ENCODE peak calls at places on chromosomes 3 and 15, in eight cellular contexts. R, E, O, F, U, Z, X and W are unnamed samples. For H3K27me3, the result is how much of the 10 kb centered on the place peaks cover.

GRCh38 chr3:42175841-42176240 is 84.7 kb downstream of the TRAK1 start:
- DNase-seq in O (no peak), X (no peak), R (no peak), U (no peak), Z (no peak), F (no peak), E (no peak), W (no peak)

GRCh38 chr15:82531496-82532382 is 8.5 kb downstream of the RPS17 start:
- DNase-seq in E (no peak), Z (no peak), O (no peak), F (no peak), U (no peak), R (no peak), X (no peak), W (peak)

GRCh38 chr3:71428841-71429609 is 154.5 kb downstream of the FOXP1 start:
- DNase-seq in E (no peak), R (peak), O (no peak), F (no peak), X (no peak), Z (no peak), U (no peak), W (peak)

GRCh38 chr3:192284443-192285072 is 442.8 kb downstream of the FGF12 start:
- DNase-seq in U (no peak), R (no peak), Z (no peak), X (no peak), E (no peak), O (no peak), F (no peak), W (no peak)

GRCh38 chr3:7469866-7470265 is 609.0 kb downstream of the GRM7 start:
- DNase-seq in R (no peak), U (no peak), F (no peak), E (no peak), Z (no peak), X (no peak), O (no peak), W (no peak)

GRCh38 chr3:15681668-15682067 is 80.1 kb downstream of the BTD start:
- DNase-seq in X (no peak), O (no peak), E (no peak), U (no peak), Z (no peak), F (no peak), R (no peak), W (no peak)

GRCh38 chr15:39363761-39364586 is 216.9 kb upstream of the THBS1 start:
- DNase-seq in O (no peak), U (no peak), X (no peak), E (no peak), R (peak), Z (no peak), F (no peak), W (no peak)

GRCh38 chr3:162777118-162777517 is 1280.5 kb downstream of the OTOL1 start:
- DNase-seq in R (no peak), E (no peak), X (no peak), O (no peak), F (no peak), U (no peak), Z (no peak), W (no peak)

GRCh38 chr15:44029003-44029402 is 166.1 kb downstream of the FRMD5 start:
- DNase-seq in O (no peak), X (no peak), F (no peak), E (no peak), Z (no peak), U (no peak), R (no peak), W (no peak)

GRCh38 chr3:140015741-140016140 is 80.8 kb downstream of the CLSTN2 start:
- DNase-seq in E (no peak), Z (no peak), X (no peak), U (peak), O (no peak), R (no peak), F (no peak), W (no peak)

GRCh38 chr15:96346409-96346808 is 15.9 kb downstream of the NR2F2 start:
- DNase-seq in O (no peak), U (no peak), Z (no peak), X (no peak), F (no peak), E (no peak), R (peak), W (no peak)
- H3K27me3 ChIP-seq in O (half or more), U (under half), Z (under half), X (under half), F (under half), E (under half), R (under half), W (under half)

GRCh38 chr15:78004919-78005634 is 72.4 kb downstream of the TBC1D2B start:
- DNase-seq in X (peak), R (peak), F (peak), E (peak), Z (peak), U (no peak), O (peak), W (peak)
- TF ChIP-seq CTCF in X (no peak), R (peak), F (peak), E (no peak), Z (peak), U (peak), O (peak), W (no peak)

DNA sequence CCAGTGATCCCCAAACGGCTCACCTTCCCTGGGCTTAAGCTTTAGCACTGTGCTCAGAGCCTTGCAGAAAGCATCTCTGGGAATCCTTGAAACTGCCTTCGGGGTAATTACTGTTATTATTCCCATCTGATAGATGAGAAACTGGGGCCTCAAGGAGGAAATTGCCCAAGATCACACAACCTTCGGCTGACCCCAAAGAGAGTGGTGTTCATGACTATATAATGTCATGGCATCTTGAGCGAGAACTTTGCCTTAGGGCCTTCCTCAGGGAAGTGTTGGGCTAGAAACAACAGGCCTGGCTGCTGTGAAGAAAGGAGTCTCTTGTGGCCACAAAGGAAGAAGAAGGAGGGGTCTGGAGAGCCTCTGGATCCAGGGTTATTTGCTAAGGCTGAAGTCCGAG is 388.7 kb upstream of the CFAP20DC start:
- DNase-seq in E (no peak), O (no peak), F (no peak), X (no peak), Z (no peak), U (no peak), R (no peak), W (no peak)
- H3K27me3 ChIP-seq in E (under half), O (under half), F (under half), X (under half), Z (under half), U (under half), R (under half), W (under half)

GRCh38 chr3:132180337-132180791 is 136.8 kb upstream of the ACP3 start:
- DNase-seq in O (no peak), F (peak), E (no peak), Z (peak), U (no peak), R (peak), X (no peak), W (no peak)

DNA sequence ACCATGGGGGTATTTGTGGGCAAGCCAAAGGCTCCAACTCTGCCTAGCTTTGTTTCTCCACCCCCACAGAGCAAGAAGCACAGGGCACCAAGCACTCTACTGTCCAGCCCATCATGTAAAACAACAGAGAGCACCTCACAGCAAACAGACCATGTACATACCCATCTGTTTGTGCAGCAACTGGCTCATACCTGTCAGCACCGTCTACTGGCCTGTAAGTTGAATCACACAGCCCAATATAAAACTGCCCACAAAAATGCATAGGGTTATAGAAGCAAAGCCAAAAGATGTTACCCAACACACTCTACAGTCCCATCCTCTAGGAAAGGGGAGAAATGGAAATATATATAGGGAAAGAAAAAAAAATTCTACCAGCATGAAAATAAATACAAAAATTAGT is 139.7 kb upstream of the CPNE4 start:
- DNase-seq in F (no peak), Z (no peak), E (no peak), O (no peak), X (no peak), R (no peak), U (no peak), W (no peak)
- TF ChIP-seq CTCF in F (no peak), Z (no peak), E (no peak), O (no peak), X (no peak), R (no peak), U (no peak), W (no peak)

DNA sequence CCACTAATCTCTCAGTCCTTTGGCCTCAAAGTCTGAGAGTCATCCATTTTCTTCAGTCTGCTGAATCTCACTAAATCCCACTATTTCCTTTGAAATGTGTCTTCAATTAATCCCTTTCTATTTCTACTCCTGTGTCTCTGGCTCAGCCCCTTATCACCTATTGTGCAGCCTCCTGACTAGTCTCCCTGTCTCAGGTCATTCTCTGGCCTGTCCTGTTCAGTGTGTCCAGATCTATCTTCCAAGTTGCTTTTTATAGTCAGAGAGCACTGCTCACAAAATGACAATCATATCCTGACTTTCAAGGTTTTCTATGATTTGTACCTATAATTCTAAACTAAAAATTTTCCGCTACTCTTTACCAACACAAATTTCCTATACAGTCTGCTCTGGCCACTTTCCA is 7.6 kb downstream of the ROPN1 start:
- DNase-seq in O (no peak), X (no peak), E (no peak), U (no peak), F (no peak), Z (no peak), R (no peak), W (no peak)
- H3K27me3 ChIP-seq in O (under half), X (under half), E (under half), U (under half), F (half or more), Z (under half), R (under half), W (under half)

DNA sequence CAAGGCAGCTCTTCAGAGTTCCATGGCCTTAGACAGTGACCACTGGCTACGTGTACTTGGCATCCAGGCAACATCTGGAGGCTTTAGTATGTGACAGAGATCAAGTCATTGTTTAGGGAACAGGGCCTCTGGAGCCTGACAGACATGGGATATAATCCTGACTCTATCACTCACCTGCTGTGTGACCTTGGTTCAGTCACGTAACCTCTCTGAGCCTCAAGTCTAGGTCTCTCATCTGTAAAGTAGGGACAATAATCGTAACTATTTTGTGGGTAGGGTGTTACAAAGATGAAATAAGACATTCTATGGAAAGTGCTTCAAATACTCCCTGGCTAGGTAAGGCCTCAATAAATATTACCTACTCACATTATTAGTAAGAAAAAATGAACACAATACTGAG is 114.2 kb downstream of the SMAD6 start:
- DNase-seq in Z (no peak), X (no peak), O (no peak), E (no peak), F (no peak), U (no peak), R (no peak), W (no peak)
- TF ChIP-seq CTCF in Z (no peak), X (no peak), O (no peak), E (no peak), F (no peak), U (no peak), R (no peak), W (no peak)